ENCODE peak calls at places on chromosomes 1 and 21, in five cellular contexts. V, O, F, U and J are unnamed samples.

GRCh38 chr1:42747125-42747524 is 7.1 kb upstream of the CLDN19 start:
- DNase-seq in V (no peak), F (peak), O (peak), U (no peak), J (no peak)

GRCh38 chr21:43194303-43195130 is 25.7 kb downstream of the CRYAA start:
- DNase-seq in F (no peak), O (no peak), V (no peak), U (no peak), J (no peak)

GRCh38 chr1:218728994-218729393 is 383.9 kb downstream of the TGFB2 start:
- DNase-seq in U (no peak), O (no peak), V (no peak), F (no peak), J (no peak)

GRCh38 chr1:24717867-24718650 is 27.2 kb upstream of the CLIC4 start:
- DNase-seq in O (peak), V (no peak), U (no peak), F (no peak), J (no peak)

GRCh38 chr21:41671859-41672542 is 94.9 kb downstream of the RIPK4 start:
- DNase-seq in U (no peak), V (no peak), O (no peak), F (no peak), J (no peak)

GRCh38 chr1:3454811-3455618 is 550 bp downstream of the ARHGEF16 start:
- DNase-seq in F (no peak), V (no peak), U (peak), O (peak), J (no peak)

GRCh38 chr1:7207875-7208646 is 422.8 kb downstream of the CAMTA1 start:
- DNase-seq in F (peak), V (no peak), O (peak), U (peak), J (no peak)

GRCh38 chr1:109705411-109705810 is 6.6 kb upstream of the GSTM5 start:
- DNase-seq in O (peak), V (no peak), F (no peak), U (no peak), J (no peak)

GRCh38 chr1:223312705-223313414 is 51.1 kb downstream of the SUSD4 start:
- DNase-seq in O (no peak), F (no peak), V (no peak), U (no peak), J (no peak)

GRCh38 chr1:208782186-208782585 is 538.0 kb upstream of the PLXNA2 start:
- DNase-seq in V (no peak), U (no peak), O (no peak), F (no peak), J (no peak)

GRCh38 chr21:43292041-43292865 is 123.4 kb downstream of the CRYAA start:
- DNase-seq in V (no peak), U (no peak), O (no peak), F (no peak), J (no peak)

GRCh38 chr1:162014202-162014601 is 9.5 kb downstream of the OLFML2B start:
- DNase-seq in V (no peak), U (no peak), O (no peak), F (no peak), J (no peak)

GRCh38 chr1:116690809-116691323 is 23.3 kb upstream of the IGSF3 start:
- DNase-seq in V (no peak), U (no peak), F (no peak), O (no peak), J (no peak)

GRCh38 chr1:154998818-154999650 is 3.6 kb upstream of the ZBTB7B start:
- DNase-seq in F (peak), U (no peak), V (peak), O (peak), J (peak)

GRCh38 chr1:77741316-77741715 is 18.3 kb downstream of the USP33 start:
- DNase-seq in V (no peak), O (no peak), F (no peak), U (no peak), J (no peak)

GRCh38 chr1:205658943-205659581 is 21.2 kb downstream of the SLC45A3 start:
- DNase-seq in U (no peak), O (peak), F (peak), V (no peak), J (peak)

GRCh38 chr1:228050571-228051181 is 31.8 kb upstream of the ARF1 start:
- DNase-seq in V (no peak), F (no peak), U (no peak), O (no peak), J (no peak)

GRCh38 chr21:33123396-33124120 is 53.6 kb downstream of the OLIG1 start:
- DNase-seq in V (no peak), O (no peak), U (no peak), F (no peak), J (no peak)

GRCh38 chr1:193216920-193217319 is 30.5 kb upstream of the B3GALT2 start:
- DNase-seq in F (no peak), O (no peak), U (peak), V (peak), J (no peak)

GRCh38 chr1:18536356-18536755 is 55.6 kb downstream of the KLHDC7A start:
- DNase-seq in O (no peak), F (no peak), V (no peak), U (no peak), J (no peak)

GRCh38 chr1:46246548-46247432 is 773 bp upstream of the RAD54L start:
- DNase-seq in F (peak), O (peak), V (no peak), U (no peak), J (peak)

GRCh38 chr1:11784993-11785769 is 20.6 kb downstream of the MTHFR start:
- DNase-seq in O (peak), V (no peak), F (peak), U (peak), J (peak)

GRCh38 chr1:27563407-27564263 is 40.3 kb downstream of the AHDC1 start:
- DNase-seq in U (no peak), O (peak), V (no peak), F (no peak), J (no peak)

GRCh38 chr1:33637846-33638440 is 165.5 kb downstream of the ZSCAN20 start:
- DNase-seq in F (no peak), O (no peak), V (no peak), U (no peak), J (no peak)

GRCh38 chr1:178232949-178233348 is 139.0 kb downstream of the RASAL2 start:
- DNase-seq in O (no peak), V (no peak), F (no peak), U (no peak), J (no peak)

GRCh38 chr1:17966341-17966740 is 141.3 kb upstream of the IGSF21 start:
- DNase-seq in U (no peak), O (no peak), F (no peak), V (no peak), J (no peak)

GRCh38 chr1:50333595-50333974 is 89.7 kb downstream of the DMRTA2 start:
- DNase-seq in F (peak), U (peak), O (peak), V (no peak), J (peak)

GRCh38 chr1:228668553-228669400 is 66.5 kb upstream of the RHOU start:
- DNase-seq in O (no peak), U (no peak), V (no peak), F (no peak), J (no peak)

GRCh38 chr1:192516776-192517297 is 58.7 kb upstream of the RGS1 start:
- DNase-seq in V (peak), O (no peak), U (no peak), F (peak), J (peak)

GRCh38 chr1:92040971-92041370 is 11.2 kb downstream of the EPHX4 start:
- DNase-seq in F (no peak), U (no peak), O (no peak), V (no peak), J (no peak)

GRCh38 chr21:39182484-39183271 is 573 bp downstream of the PSMG1 start:
- DNase-seq in U (no peak), O (no peak), V (no peak), F (no peak), J (no peak)

GRCh38 chr1:67686272-67687197 is 1.5 kb downstream of the GADD45A start:
- DNase-seq in V (peak), O (peak), F (peak), U (no peak), J (peak)
- TF ChIP-seq POLR2A in V (peak), O (peak), F (peak), U (no peak), J (peak)

GRCh38 chr1:23651069-23651808 is 40.4 kb upstream of the RPL11 start:
- DNase-seq in V (no peak), U (no peak), F (no peak), O (peak), J (no peak)
- TF ChIP-seq TAF1 in V (no peak), U (no peak), F (no peak), O (no peak), J (no peak)

GRCh38 chr1:88466899-88467580 is 217.0 kb upstream of the PKN2 start:
- DNase-seq in F (no peak), O (no peak), V (no peak), U (no peak), J (no peak)

DNA sequence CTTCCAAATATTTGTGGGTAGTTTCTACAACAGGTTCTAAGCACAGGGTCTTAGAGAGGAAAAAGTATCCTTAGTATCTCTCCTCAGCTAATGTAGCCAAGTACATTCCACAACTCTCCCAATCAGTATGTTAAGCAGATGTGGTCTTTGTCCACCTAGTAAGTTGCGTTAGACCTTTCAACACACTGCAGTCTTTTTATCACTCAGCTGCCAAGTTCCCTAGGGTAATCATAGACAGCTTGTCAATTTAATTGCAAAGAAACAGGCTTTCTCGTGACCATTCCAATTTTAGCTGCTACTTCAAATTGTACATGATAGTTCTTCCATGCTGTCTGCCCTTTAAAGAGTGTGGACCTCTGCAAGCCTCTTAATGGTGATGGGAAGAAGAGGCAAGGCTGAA is 211.8 kb upstream of the PKN2 start:
- DNase-seq in F (no peak), V (no peak), U (no peak), O (no peak), J (no peak)
- TF ChIP-seq POLR2AphosphoS5 in F (no peak), V (no peak), U (no peak), O (no peak), J (no peak)

DNA sequence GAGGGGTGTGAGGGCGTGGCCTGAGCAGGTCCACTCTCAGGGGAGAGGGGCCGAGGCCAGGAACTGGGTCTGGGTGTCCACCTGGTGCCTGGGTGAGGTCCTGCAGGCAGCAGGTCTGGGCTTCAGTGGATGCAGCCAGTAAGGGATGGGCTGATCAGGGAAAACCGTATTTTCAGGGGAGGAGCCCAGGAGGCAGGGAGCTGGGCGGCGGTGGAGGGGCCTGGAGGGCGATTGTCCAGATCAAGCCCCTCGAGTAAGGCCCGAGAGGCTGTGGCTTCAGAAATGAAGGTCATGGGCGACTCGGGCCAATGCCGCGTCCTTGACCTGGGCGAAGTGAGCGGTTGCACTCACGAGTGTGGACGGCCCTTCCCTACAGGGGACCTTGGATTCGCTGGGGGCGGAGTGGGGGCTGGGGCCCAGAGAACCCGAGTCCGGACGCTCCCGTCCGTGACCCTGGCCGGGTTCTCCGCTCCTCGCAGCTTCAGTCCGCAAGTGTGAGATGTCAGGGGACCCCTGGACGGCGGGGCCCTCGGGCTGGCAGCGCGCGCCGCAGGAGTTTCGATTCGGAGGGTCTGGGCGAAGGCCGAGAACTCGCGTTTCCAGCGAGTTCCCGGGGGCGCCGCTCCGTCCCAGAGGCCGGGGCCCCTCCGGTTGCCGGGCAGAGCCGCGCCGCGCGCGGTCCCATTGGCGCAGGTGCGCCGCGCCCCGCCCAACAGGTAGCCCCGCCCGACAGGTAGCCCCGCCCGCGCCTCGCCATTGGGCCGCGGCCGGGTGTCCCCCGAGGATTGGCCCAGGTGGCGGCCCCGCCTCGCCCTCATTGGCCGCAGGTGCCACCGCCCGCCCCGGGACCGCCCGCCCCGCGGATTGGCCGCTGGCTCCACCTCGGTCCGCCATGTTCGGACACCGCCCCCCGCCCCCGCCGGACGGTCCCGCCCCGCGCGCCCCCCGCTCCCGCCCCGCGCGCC is at the start of gene PRKCZ:
- DNase-seq in U (peak), F (peak), V (peak), O (peak), J (peak)
- TF ChIP-seq POLR2A in U (peak), F (no peak), V (no peak), O (no peak), J (no peak)

GRCh38 chr1:31679091-31679490 is 24.7 kb downstream of the COL16A1 start:
- DNase-seq in U (no peak), V (no peak), F (no peak), O (no peak), J (no peak)

GRCh38 chr1:31683997-31684396 is 19.8 kb downstream of the COL16A1 start:
- DNase-seq in O (peak), V (no peak), U (no peak), F (no peak), J (no peak)

GRCh38 chr1:31679676-31680230 is 24.1 kb downstream of the COL16A1 start:
- DNase-seq in F (no peak), V (no peak), O (no peak), U (no peak), J (no peak)

GRCh38 chr1:31678681-31679080 is 25.1 kb downstream of the COL16A1 start:
- DNase-seq in U (no peak), V (no peak), F (no peak), O (no peak), J (no peak)

DNA sequence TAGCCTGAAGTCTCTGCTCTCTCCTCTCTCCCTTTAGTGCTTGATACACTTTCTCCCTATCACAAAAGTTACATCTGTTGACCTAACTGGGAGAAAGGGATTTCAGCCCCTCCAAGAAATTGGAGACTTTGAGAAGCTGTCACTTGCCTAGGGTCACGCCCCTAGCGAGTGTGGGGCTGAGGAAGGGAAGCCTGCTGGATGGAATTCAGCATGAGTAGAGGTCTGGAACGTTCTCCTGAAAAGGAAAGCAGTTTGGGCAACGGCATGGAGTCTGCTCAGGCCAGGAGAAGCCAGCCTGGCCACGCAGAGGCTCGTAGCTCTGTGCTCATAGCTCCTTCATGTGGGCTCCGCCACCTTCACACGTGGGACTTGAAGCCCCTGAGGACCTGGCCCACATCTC is 22.4 kb downstream of the COL16A1 start:
- DNase-seq in O (no peak), V (no peak), F (no peak), U (no peak), J (no peak)
- TF ChIP-seq TAF1 in O (no peak), V (no peak), F (no peak), U (no peak), J (no peak)

DNA sequence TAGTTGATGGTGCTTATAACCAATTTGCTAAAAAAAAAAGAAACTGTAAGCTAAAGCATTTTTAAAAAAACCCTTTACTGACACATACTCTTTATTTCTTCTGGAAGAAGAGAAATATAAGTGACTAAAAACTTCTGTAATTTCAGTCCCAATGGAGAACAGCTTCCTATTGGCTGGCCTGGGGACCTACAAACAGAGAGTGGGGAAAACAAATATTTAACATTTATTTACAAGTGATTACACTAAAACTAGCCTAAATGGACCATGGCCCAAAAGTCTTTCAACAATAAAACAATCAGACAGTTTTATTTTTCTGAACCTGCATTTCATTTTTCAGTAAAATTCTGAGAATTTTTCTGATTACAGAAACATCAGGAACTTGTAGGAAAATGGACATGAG is 15.2 kb downstream of the TARBP1 start:
- DNase-seq in F (no peak), V (no peak), O (no peak), U (no peak), J (no peak)
- TF ChIP-seq POLR2AphosphoS5 in F (no peak), V (no peak), O (no peak), U (no peak), J (no peak)

GRCh38 chr1:232630047-232630893 is at the start of gene SIPA1L2:
- DNase-seq in U (peak), V (peak), F (peak), O (peak), J (peak)
- TF ChIP-seq POLR2A in U (no peak), V (no peak), F (no peak), O (no peak), J (no peak)